ENCODE peak calls at places on chromosomes 4 and X, in five cellular contexts. D is endothelial cell of umbilical vein, R is astrocyte, T is neural progenitor cell, L is IMR-90. P is an unnamed sample.
A peak's percentile ranks its signal among the peaks of the same experiment; 100 is the strongest.

GRCh38 chr4:30962949-30963348 is 242.8 kb downstream of the PCDH7 start:
- DNase-seq in D (peak; percentile 93), R (peak; percentile 87), T (no peak), L (peak; percentile 88), P (no peak)

GRCh38 chr4:121726642-121727268 is 30.0 kb upstream of the ANXA5 start:
- DNase-seq in D (peak; percentile 79), R (peak; percentile 55), T (peak; percentile 56), L (peak; percentile 78), P (no peak)

GRCh38 chrX:45851434-45851991 is 650.8 kb upstream of the DIPK2B start:
- DNase-seq in D (peak; percentile 1), R (no peak), T (peak; percentile 76), L (no peak), P (peak; percentile 52)

GRCh38 chrX:142250502-142250901 is 45.4 kb upstream of the MAGEC2 start:
- DNase-seq in D (no peak), R (no peak), T (no peak), L (no peak), P (peak; percentile 81)

GRCh38 chrX:55011294-55011693 is 11.1 kb downstream of the APEX2 start:
- DNase-seq in D (no peak), R (no peak), T (no peak), L (peak; percentile 4), P (no peak)

GRCh38 chr4:123505077-123505456 is 108.5 kb downstream of the SPRY1 start:
- DNase-seq in D (no peak), R (peak; percentile 36), T (peak; percentile 27), L (peak; percentile 20), P (no peak)

GRCh38 chr4:84914686-84915395 is 51.6 kb downstream of the WDFY3 start:
- DNase-seq in D (no peak), R (no peak), T (no peak), L (no peak), P (no peak)

GRCh38 chrX:9197231-9197630 is 163.3 kb upstream of the FAM9B start:
- DNase-seq in D (no peak), R (peak; percentile 29), T (no peak), L (peak; percentile 75), P (no peak)

GRCh38 chr4:123984881-123985280 is 588.3 kb downstream of the SPRY1 start:
- DNase-seq in D (no peak), R (no peak), T (no peak), L (no peak), P (no peak)

GRCh38 chrX:43655961-43656494 is at the start of gene MAOA:
- DNase-seq in D (peak; percentile 59), R (no peak), T (peak; percentile 66), L (no peak), P (no peak)

GRCh38 chr4:173367946-173368345 is 2.8 kb upstream of the SAP30 start:
- DNase-seq in D (peak; percentile 24), R (peak; percentile 14), T (no peak), L (peak; percentile 27), P (no peak)

GRCh38 chr4:87026795-87027495 is 92.1 kb downstream of the AFF1 start:
- DNase-seq in D (no peak), R (no peak), T (no peak), L (no peak), P (no peak)

GRCh38 chrX:9131066-9131465 is 97.1 kb upstream of the FAM9B start:
- DNase-seq in D (no peak), R (no peak), T (no peak), L (peak; percentile 24), P (no peak)

GRCh38 chr4:112739442-112739841 is 102.5 kb downstream of the LARP7 start:
- DNase-seq in D (no peak), R (no peak), T (no peak), L (no peak), P (no peak)

GRCh38 chrX:111492085-111492484 is 19.4 kb upstream of the SERTM2 start:
- DNase-seq in D (no peak), R (no peak), T (no peak), L (no peak), P (no peak)

GRCh38 chrX:42023122-42023521 is 99.8 kb upstream of the CASK start:
- DNase-seq in D (no peak), R (no peak), T (no peak), L (no peak), P (no peak)

GRCh38 chr4:63717384-63717783 is 691.9 kb downstream of the TECRL start:
- DNase-seq in D (no peak), R (no peak), T (peak; percentile 41), L (no peak), P (peak; percentile 0)
- TF ChIP-seq CTCF in D (no peak), R (peak; percentile 16), T (peak; percentile 70), L (peak; percentile 1), P (no peak)

DNA sequence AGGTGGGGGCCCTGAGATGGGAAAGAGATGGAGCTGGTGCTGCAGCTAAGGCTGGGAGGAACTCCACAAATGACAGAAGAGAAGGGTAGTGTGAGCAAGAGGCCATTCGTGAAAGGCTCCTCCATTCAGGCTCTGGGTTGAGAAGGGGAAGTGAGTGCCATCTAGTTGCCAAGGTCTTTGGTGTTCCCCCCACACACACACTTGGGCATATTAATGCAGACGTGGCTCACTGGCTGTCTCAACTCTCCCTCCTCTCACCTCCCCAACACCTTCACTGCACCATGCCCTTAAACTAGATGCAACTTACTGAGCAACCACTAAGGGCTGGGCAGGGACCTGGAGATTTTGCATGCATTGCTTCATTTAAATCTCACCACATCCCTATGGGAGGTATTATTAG is 8.7 kb downstream of the CLRN2 start:
- DNase-seq in D (no peak), R (no peak), T (no peak), L (no peak), P (no peak)
- H3K4me2 ChIP-seq in D (no peak overlapping the region), R (no peak overlapping the region), T (no peak overlapping the region), L (no peak overlapping the region), P (no peak overlapping the region)

GRCh38 chr4:150055467-150055866 is 22.8 kb upstream of the DCLK2 start:
- DNase-seq in D (no peak), R (no peak), T (no peak), L (no peak), P (no peak)

GRCh38 chr4:150056569-150056968 is 21.7 kb upstream of the DCLK2 start:
- DNase-seq in D (no peak), R (no peak), T (no peak), L (peak; percentile 70), P (no peak)
- H2AFZ ChIP-seq in D (peak overlapping the region; percentile 69), R (no peak overlapping the region), T (no peak overlapping the region), L (peak overlapping the region; percentile 75), P (no peak overlapping the region)

DNA sequence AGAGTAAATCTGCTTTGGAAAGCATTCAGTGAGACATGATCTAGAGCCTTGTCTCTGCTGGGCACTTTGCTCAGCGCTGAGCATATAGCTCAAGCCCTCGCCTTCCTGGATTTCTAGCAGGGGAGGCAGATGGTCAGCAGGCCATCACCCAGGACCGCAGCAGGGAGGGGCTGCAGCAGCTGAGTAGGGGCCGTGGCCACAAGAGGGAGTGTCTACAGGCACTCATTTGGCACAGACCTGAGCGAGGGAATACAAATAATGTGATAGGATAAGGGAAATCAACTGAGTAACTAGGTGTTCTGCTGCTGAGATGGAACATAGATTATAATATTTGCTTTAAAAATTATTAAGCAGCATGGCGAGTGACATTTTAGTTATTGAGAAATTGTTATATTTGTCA is 30.2 kb downstream of the OFD1 start:
- DNase-seq in D (no peak), R (no peak), T (peak; percentile 71), L (no peak), P (no peak)
- TF ChIP-seq CTCF in D (peak; percentile 24), R (peak; percentile 35), T (peak; percentile 55), L (no peak), P (peak; percentile 20)

GRCh38 chrX:71618787-71619186 is 476 bp upstream of the CXCR3 start:
- DNase-seq in D (no peak), R (no peak), T (no peak), L (no peak), P (no peak)
- H3K4me2 ChIP-seq in D (no peak overlapping the region), R (no peak overlapping the region), T (no peak overlapping the region), L (no peak overlapping the region), P (no peak overlapping the region)

DNA sequence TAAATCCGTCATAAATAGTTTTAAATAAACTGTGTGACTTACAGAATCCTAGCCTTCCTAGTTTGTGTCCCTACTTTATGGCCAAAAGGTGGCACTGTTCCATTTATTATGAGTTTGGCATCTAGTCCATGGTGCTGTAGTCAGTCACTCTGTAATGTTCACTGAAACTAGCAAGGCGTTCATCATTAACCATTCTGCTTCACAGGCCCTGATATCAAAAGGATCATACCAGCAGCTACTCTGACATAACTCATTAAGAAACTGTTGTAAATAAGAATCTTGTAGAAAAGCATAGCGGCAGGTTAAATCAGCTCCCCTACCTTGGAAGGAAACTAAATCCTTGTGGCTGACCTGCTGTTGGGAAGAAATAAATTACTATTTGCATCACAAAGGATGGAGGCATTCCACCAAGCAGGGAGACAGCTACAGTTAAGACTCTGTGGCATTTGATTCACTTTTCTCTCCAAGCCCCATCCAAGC is 919.6 kb upstream of the DIAPH2 start:
- DNase-seq in D (peak; percentile 49), R (peak; percentile 4), T (peak; percentile 76), L (peak; percentile 23), P (no peak)
- H2AFZ ChIP-seq in D (no peak overlapping the region), R (no peak overlapping the region), T (no peak overlapping the region), L (no peak overlapping the region), P (no peak overlapping the region)

GRCh38 chr4:174713181-174713580 is 115.9 kb downstream of the GLRA3 start:
- DNase-seq in D (no peak), R (no peak), T (peak; percentile 4), L (no peak), P (no peak)

GRCh38 chr4:174713821-174714220 is 115.2 kb downstream of the GLRA3 start:
- DNase-seq in D (no peak), R (peak; percentile 6), T (no peak), L (no peak), P (no peak)

GRCh38 chr4:174717788-174718187 is 111.3 kb downstream of the GLRA3 start:
- DNase-seq in D (no peak), R (no peak), T (no peak), L (no peak), P (no peak)

GRCh38 chr4:174716986-174717770 is 111.9 kb downstream of the GLRA3 start:
- DNase-seq in D (no peak), R (no peak), T (no peak), L (no peak), P (no peak)

GRCh38 chr4:174714393-174715211 is 114.4 kb downstream of the GLRA3 start:
- DNase-seq in D (peak; percentile 10), R (peak; percentile 22), T (peak; percentile 64), L (peak; percentile 7), P (peak; percentile 5)
- TF ChIP-seq CTCF in D (peak; percentile 55), R (peak; percentile 66), T (peak; percentile 82), L (peak; percentile 39), P (peak; percentile 76)

GRCh38 chr4:89469930-89470375 is 162.4 kb upstream of the GPRIN3 start:
- DNase-seq in D (peak; percentile 59), R (peak; percentile 96), T (no peak), L (peak; percentile 98), P (peak; percentile 30)
- H3K4me2 ChIP-seq in D (peak overlapping the region; percentile 3), R (peak overlapping the region; percentile 72), T (no peak overlapping the region), L (peak overlapping the region; percentile 87), P (peak overlapping the region; percentile 45)